ENCODE peak calls at places on chromosomes 3 and 15, in four cellular contexts. One of them, this sample, is unnamed.

GRCh38 chr3:192224634-192225033 is 502.7 kb downstream of the FGF12 start:
- DNase-seq in H9: no peak
- DNase-seq in IMR-90: no peak
- DNase-seq in H1: no peak
- DNase-seq in this sample: no peak

GRCh38 chr15:67253517-67254237 is 784 bp downstream of the AAGAB start:
- DNase-seq in H9: no peak
- DNase-seq in IMR-90: peak
- DNase-seq in H1: no peak
- DNase-seq in this sample: peak

GRCh38 chr3:156161172-156161571 is 40.8 kb downstream of the KCNAB1 start:
- DNase-seq in H9: no peak
- DNase-seq in IMR-90: peak
- DNase-seq in H1: no peak
- DNase-seq in this sample: no peak

GRCh38 chr3:94862703-94863102 is 799.8 kb downstream of the NSUN3 start:
- DNase-seq in H9: no peak
- DNase-seq in IMR-90: no peak
- DNase-seq in H1: no peak
- DNase-seq in this sample: peak

GRCh38 chr15:65945616-65946015 is 76.3 kb downstream of the RAB11A start:
- DNase-seq in H9: peak
- DNase-seq in IMR-90: no peak
- DNase-seq in H1: no peak
- DNase-seq in this sample: peak

GRCh38 chr3:42033741-42034140 is 57.4 kb upstream of the TRAK1 start:
- DNase-seq in H9: no peak
- DNase-seq in IMR-90: peak
- DNase-seq in H1: no peak
- DNase-seq in this sample: no peak

GRCh38 chr15:69997701-69998273 is 99.9 kb downstream of the TLE3 start:
- DNase-seq in H9: no peak
- DNase-seq in IMR-90: peak
- DNase-seq in H1: no peak
- DNase-seq in this sample: no peak

GRCh38 chr15:98025237-98025636 is 64.7 kb downstream of the ARRDC4 start:
- DNase-seq in H9: no peak
- DNase-seq in IMR-90: peak
- DNase-seq in H1: no peak
- DNase-seq in this sample: peak

GRCh38 chr15:100043069-100043641 is 298.6 kb downstream of the ADAMTS17 start:
- DNase-seq in H9: no peak
- DNase-seq in IMR-90: peak
- DNase-seq in H1: no peak
- DNase-seq in this sample: no peak

GRCh38 chr15:38564557-38565286 is at the start of gene RASGRP1:
- DNase-seq in H9: peak
- DNase-seq in IMR-90: peak
- DNase-seq in H1: peak
- DNase-seq in this sample: peak

GRCh38 chr3:69144631-69145244 is 22.3 kb upstream of the LMOD3 start:
- DNase-seq in H9: peak
- DNase-seq in IMR-90: no peak
- DNase-seq in H1: peak
- DNase-seq in this sample: peak

GRCh38 chr15:43518073-43518761 is 809 bp downstream of the MAP1A start:
- DNase-seq in H9: peak
- DNase-seq in IMR-90: peak
- DNase-seq in H1: peak
- DNase-seq in this sample: peak

GRCh38 chr3:78988324-78988723 is 779.5 kb downstream of the ROBO1 start:
- DNase-seq in H9: no peak
- DNase-seq in IMR-90: peak
- DNase-seq in H1: no peak
- DNase-seq in this sample: no peak

GRCh38 chr3:28476764-28477163 is 128.1 kb upstream of the AZI2 start:
- DNase-seq in H9: no peak
- DNase-seq in IMR-90: no peak
- DNase-seq in H1: no peak
- DNase-seq in this sample: no peak

GRCh38 chr3:187702507-187703033 is at the start of gene RTP2:
- DNase-seq in H9: no peak
- DNase-seq in IMR-90: no peak
- DNase-seq in H1: no peak
- DNase-seq in this sample: no peak

GRCh38 chr3:20316238-20316637 is 130.2 kb upstream of the SGO1 start:
- DNase-seq in H9: no peak
- DNase-seq in IMR-90: no peak
- DNase-seq in H1: no peak
- DNase-seq in this sample: no peak

GRCh38 chr15:36643551-36643950 is 64.1 kb downstream of the CDIN1 start:
- DNase-seq in H9: no peak
- DNase-seq in IMR-90: peak
- DNase-seq in H1: no peak
- DNase-seq in this sample: peak

GRCh38 chr3:134776518-134776917 is 18.5 kb upstream of the EPHB1 start:
- DNase-seq in H9: no peak
- DNase-seq in IMR-90: no peak
- DNase-seq in H1: peak
- DNase-seq in this sample: no peak

GRCh38 chr15:90664650-90665287 is 52.4 kb upstream of the BLM start:
- DNase-seq in H9: no peak
- DNase-seq in IMR-90: peak
- DNase-seq in H1: no peak
- DNase-seq in this sample: no peak

GRCh38 chr3:20822251-20822650 is 636.2 kb upstream of the SGO1 start:
- DNase-seq in H9: no peak
- DNase-seq in IMR-90: no peak
- DNase-seq in H1: no peak
- DNase-seq in this sample: no peak

GRCh38 chr15:27842526-27842925 is 256.6 kb downstream of the OCA2 start:
- DNase-seq in H9: no peak
- DNase-seq in IMR-90: no peak
- DNase-seq in H1: no peak
- DNase-seq in this sample: no peak

GRCh38 chr3:49747792-49748480 is 24.2 kb upstream of the GMPPB start:
- DNase-seq in H9: no peak
- DNase-seq in IMR-90: peak
- DNase-seq in H1: no peak
- DNase-seq in this sample: no peak

GRCh38 chr3:161559177-161559998 is 62.8 kb downstream of the OTOL1 start:
- DNase-seq in H9: no peak
- DNase-seq in IMR-90: peak
- DNase-seq in H1: no peak
- DNase-seq in this sample: peak

GRCh38 chr3:122383915-122384697 is at the start of gene FAM162A:
- DNase-seq in H9: peak
- DNase-seq in IMR-90: peak
- DNase-seq in H1: peak
- DNase-seq in this sample: peak

GRCh38 chr3:35760147-35760546 is 120.8 kb downstream of the ARPP21 start:
- DNase-seq in H9: no peak
- DNase-seq in IMR-90: no peak
- DNase-seq in H1: no peak
- DNase-seq in this sample: peak

GRCh38 chr15:45120081-45120972 is 6.2 kb downstream of the DUOXA2 start:
- DNase-seq in H9: no peak
- DNase-seq in IMR-90: no peak
- DNase-seq in H1: no peak
- DNase-seq in this sample: no peak

GRCh38 chr3:9153763-9154601 is 95.5 kb downstream of the SRGAP3 start:
- DNase-seq in H9: peak
- DNase-seq in IMR-90: no peak
- DNase-seq in H1: no peak
- DNase-seq in this sample: peak

GRCh38 chr3:112605285-112605684 is 35.7 kb downstream of the CCDC80 start:
- DNase-seq in H9: no peak
- DNase-seq in IMR-90: peak
- DNase-seq in H1: no peak
- DNase-seq in this sample: peak

GRCh38 chr15:31267161-31268107 is 59.2 kb upstream of the KLF13 start:
- DNase-seq in H9: peak
- DNase-seq in IMR-90: no peak
- DNase-seq in H1: peak
- DNase-seq in this sample: no peak

DNA sequence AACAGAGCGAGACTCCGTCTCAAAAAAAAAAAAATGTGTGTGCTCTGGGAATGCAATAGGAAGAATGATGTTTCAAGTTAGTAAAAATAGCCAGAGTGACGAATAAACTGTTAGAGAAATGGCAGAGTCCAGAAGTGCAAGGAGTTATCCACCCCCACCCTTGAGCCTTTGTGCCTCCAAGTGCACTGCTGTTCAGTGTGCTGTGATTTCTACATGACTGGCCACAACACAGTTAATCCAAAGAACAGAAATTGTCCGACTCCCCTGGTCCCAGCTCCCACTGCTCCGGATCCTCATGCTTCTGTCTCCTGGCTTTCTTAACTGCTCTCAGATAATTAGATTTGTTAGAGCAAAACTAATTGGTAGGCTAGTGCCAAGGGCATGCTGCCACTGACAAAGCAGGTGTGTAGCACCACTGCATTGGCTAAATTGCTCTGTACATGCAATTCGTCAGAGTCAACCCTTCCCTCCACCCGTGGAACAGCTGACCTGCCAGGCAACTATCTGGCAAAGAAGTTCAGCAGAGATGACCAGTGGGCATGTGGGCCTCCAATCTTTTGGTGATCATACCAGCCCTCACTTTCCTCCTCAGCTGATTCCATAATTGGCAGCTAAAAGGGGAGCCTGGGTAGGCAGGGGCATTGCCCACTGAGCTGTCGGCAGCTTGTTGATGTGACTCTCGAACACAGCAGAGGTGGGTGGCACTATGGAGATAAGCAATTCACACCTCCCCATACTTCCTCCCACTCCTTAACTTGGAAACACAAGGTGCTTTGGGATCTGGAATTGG is 18.9 kb upstream of the ACAP2 start:
- DNase-seq in H9: no peak
- DNase-seq in IMR-90: no peak
- DNase-seq in H1: peak
- DNase-seq in this sample: peak
- H3K4ac ChIP-seq in H9: no peak
- H3K4ac ChIP-seq in IMR-90: no peak
- H3K4ac ChIP-seq in H1: no peak
- H3K4ac ChIP-seq in this sample: no peak

GRCh38 chr15:64444836-64445235 is 15.5 kb upstream of the ZNF609 start:
- DNase-seq in H9: no peak
- DNase-seq in IMR-90: no peak
- DNase-seq in H1: no peak
- DNase-seq in this sample: no peak
- H3K9ac ChIP-seq in H9: no peak
- H3K9ac ChIP-seq in IMR-90: no peak
- H3K9ac ChIP-seq in H1: no peak
- H3K9ac ChIP-seq in this sample: no peak

DNA sequence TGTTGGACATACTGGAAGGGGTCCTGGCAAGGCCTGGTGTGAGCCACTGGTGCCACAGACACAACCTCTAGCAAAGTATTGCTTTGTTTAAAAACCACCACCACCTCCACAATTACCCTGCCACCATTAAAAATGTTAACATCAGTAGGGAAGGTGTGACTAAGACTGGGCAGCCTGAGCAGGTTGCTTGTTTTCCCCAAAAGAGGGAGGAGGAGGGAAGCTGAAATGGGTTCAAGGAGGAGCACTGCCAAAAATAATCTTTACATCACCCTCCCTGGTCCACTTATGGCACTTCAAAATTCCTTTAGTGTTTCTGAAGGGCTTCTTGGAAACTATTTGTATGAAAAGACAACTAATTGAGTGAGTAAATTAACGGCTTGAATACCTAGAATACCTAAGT is 99.8 kb upstream of the FGF7 start:
- DNase-seq in H9: no peak
- DNase-seq in IMR-90: no peak
- DNase-seq in H1: no peak
- DNase-seq in this sample: no peak
- H3K56ac ChIP-seq in H9: no peak
- H3K56ac ChIP-seq in IMR-90: no peak
- H3K56ac ChIP-seq in H1: no peak
- H3K56ac ChIP-seq in this sample: no peak

GRCh38 chr3:101687142-101687931 is 819 bp upstream of the RPL24 start:
- DNase-seq in H9: no peak
- DNase-seq in IMR-90: no peak
- DNase-seq in H1: no peak
- DNase-seq in this sample: no peak
- H3K4ac ChIP-seq in H9: no peak
- H3K4ac ChIP-seq in IMR-90: peak
- H3K4ac ChIP-seq in H1: no peak
- H3K4ac ChIP-seq in this sample: no peak

GRCh38 chr3:14852721-14853120 is 34.0 kb downstream of the FGD5 start:
- DNase-seq in H9: no peak
- DNase-seq in IMR-90: no peak
- DNase-seq in H1: no peak
- DNase-seq in this sample: no peak
- H3K9ac ChIP-seq in H9: no peak
- H3K9ac ChIP-seq in IMR-90: no peak
- H3K9ac ChIP-seq in H1: no peak
- H3K9ac ChIP-seq in this sample: peak

GRCh38 chr3:11306815-11307589 is 34.8 kb downstream of the ATG7 start:
- DNase-seq in H9: no peak
- DNase-seq in IMR-90: peak
- DNase-seq in H1: no peak
- DNase-seq in this sample: no peak

GRCh38 chr3:11307830-11308432 is 35.7 kb downstream of the ATG7 start:
- DNase-seq in H9: no peak
- DNase-seq in IMR-90: no peak
- DNase-seq in H1: no peak
- DNase-seq in this sample: no peak

GRCh38 chr3:11310258-11310657 is 38.1 kb downstream of the ATG7 start:
- DNase-seq in H9: no peak
- DNase-seq in IMR-90: no peak
- DNase-seq in H1: no peak
- DNase-seq in this sample: peak

GRCh38 chr3:11317300-11317699 is 45.1 kb downstream of the ATG7 start:
- DNase-seq in H9: no peak
- DNase-seq in IMR-90: no peak
- DNase-seq in H1: no peak
- DNase-seq in this sample: no peak

DNA sequence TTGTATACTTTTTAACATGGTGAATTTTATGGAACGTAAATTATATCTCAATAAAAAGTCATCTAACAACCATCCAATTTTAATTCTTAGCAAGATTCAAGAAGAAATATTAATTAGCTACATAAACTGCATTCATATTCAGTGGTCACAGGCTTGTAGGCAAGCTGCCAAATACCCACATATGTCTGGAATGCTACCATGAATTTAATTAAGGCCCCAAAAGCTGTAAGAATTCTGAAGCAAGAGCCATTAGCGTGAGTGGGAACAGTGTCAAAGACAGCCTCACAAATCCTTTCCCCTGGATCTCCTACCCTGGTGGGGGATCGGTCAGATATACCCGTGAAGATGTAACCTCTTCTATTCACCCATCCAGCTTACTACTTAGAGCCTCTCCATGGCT is 39.9 kb downstream of the ATG7 start:
- DNase-seq in H9: no peak
- DNase-seq in IMR-90: no peak
- DNase-seq in H1: no peak
- DNase-seq in this sample: no peak
- H3K56ac ChIP-seq in H9: no peak
- H3K56ac ChIP-seq in IMR-90: no peak
- H3K56ac ChIP-seq in H1: no peak
- H3K56ac ChIP-seq in this sample: no peak

GRCh38 chr3:127688022-127688415 is 15.3 kb downstream of the ABTB1 start:
- DNase-seq in H9: peak
- DNase-seq in IMR-90: no peak
- DNase-seq in H1: no peak
- DNase-seq in this sample: no peak
- H3K4ac ChIP-seq in H9: no peak
- H3K4ac ChIP-seq in IMR-90: peak
- H3K4ac ChIP-seq in H1: no peak
- H3K4ac ChIP-seq in this sample: no peak